ENCODE peak calls at places on chromosome 15, in seven cellular contexts. F is IMR-90; G is smooth muscle cell of the brain vasculature; S is brain microvascular endothelial cell; J is foreskin keratinocyte; I is bronchial epithelial cell; P is effector memory CD4-positive, alpha-beta T cell. B is an unnamed sample.

GRCh38 chr15:67809441-67809840 is 15.9 kb upstream of the SKOR1 start:
- DNase-seq in F (no peak), G (no peak), S (no peak), J (no peak), I (no peak), P (no peak), B (no peak)

GRCh38 chr15:47552978-47553608 is 164.2 kb upstream of the SEMA6D start:
- DNase-seq in F (no peak), G (no peak), S (no peak), J (no peak), I (no peak), P (no peak), B (no peak)

GRCh38 chr15:100226107-100226506 is 115.7 kb downstream of the ADAMTS17 start:
- DNase-seq in F (no peak), G (no peak), S (no peak), J (no peak), I (no peak), P (no peak), B (no peak)

GRCh38 chr15:71853543-71853942 is 43.2 kb downstream of the NR2E3 start:
- DNase-seq in F (no peak), G (no peak), S (no peak), J (no peak), I (no peak), P (no peak), B (no peak)

GRCh38 chr15:60494108-60494507 is 15.2 kb upstream of the ICE2 start:
- DNase-seq in F (no peak), G (no peak), S (no peak), J (no peak), I (no peak), P (no peak), B (no peak)

GRCh38 chr15:67792250-67792942 is 32.9 kb upstream of the SKOR1 start:
- DNase-seq in F (no peak), G (no peak), S (no peak), J (peak; percentile 2), I (peak; percentile 8), P (no peak), B (no peak)

GRCh38 chr15:39140060-39140604 is 440.7 kb upstream of the THBS1 start:
- DNase-seq in F (peak; percentile 98), G (no peak), S (peak; percentile 92), J (peak; percentile 81), I (peak; percentile 75), P (no peak), B (no peak)

GRCh38 chr15:65376767-65377104 is 1.1 kb downstream of the IGDCC3 start:
- DNase-seq in F (no peak), G (no peak), S (no peak), J (no peak), I (no peak), P (no peak), B (no peak)

GRCh38 chr15:26051771-26052685 is 188.9 kb upstream of the ATP10A start:
- DNase-seq in F (no peak), G (no peak), S (no peak), J (no peak), I (no peak), P (no peak), B (no peak)

GRCh38 chr15:58467121-58467721 is 35.4 kb downstream of the LIPC start:
- DNase-seq in F (no peak), G (no peak), S (no peak), J (no peak), I (no peak), P (no peak), B (no peak)

GRCh38 chr15:41981373-41982132 is 9.2 kb upstream of the EHD4 start:
- DNase-seq in F (no peak), G (no peak), S (no peak), J (no peak), I (no peak), P (no peak), B (no peak)

GRCh38 chr15:71228403-71228802 is 113.1 kb downstream of the THSD4 start:
- DNase-seq in F (peak; percentile 70), G (no peak), S (no peak), J (no peak), I (no peak), P (no peak), B (no peak)

GRCh38 chr15:100875495-100875894 is 4.1 kb upstream of the ALDH1A3 start:
- DNase-seq in F (no peak), G (no peak), S (no peak), J (no peak), I (no peak), P (no peak), B (no peak)

GRCh38 chr15:53976844-53977392 is 1.3 kb upstream of the UNC13C start:
- DNase-seq in F (no peak), G (no peak), S (peak; percentile 0), J (peak; percentile 4), I (peak; percentile 7), P (no peak), B (no peak)

GRCh38 chr15:72958634-72959033 is 93.6 kb upstream of the NEO1 start:
- DNase-seq in F (no peak), G (no peak), S (no peak), J (no peak), I (no peak), P (no peak), B (no peak)

GRCh38 chr15:53022788-53023187 is 232.7 kb upstream of the ONECUT1 start:
- DNase-seq in F (no peak), G (no peak), S (no peak), J (no peak), I (no peak), P (no peak), B (no peak)

GRCh38 chr15:69744421-69745162 is 292.0 kb downstream of the RPLP1 start:
- DNase-seq in F (no peak), G (no peak), S (no peak), J (no peak), I (no peak), P (no peak), B (no peak)

B was measured in T-helper 9 cell.